ENCODE peak calls at places on chromosomes 12 and 14, in seven cellular contexts. S is astrocyte of the cerebellum, M is ACHN, E is epithelial cell of esophagus, B is ureter, K is T-cell, F is NCI-H2081. V is an unnamed sample.

GRCh38 chr12:110465024-110465423 is 3.0 kb downstream of the GPN3 start:
- DNase-seq in S (no peak), M (no peak), E (no peak), B (no peak), K (no peak), F (no peak), V (no peak)

GRCh38 chr14:92492261-92492660 is 21.3 kb upstream of the RIN3 start:
- DNase-seq in S (no peak), M (no peak), E (no peak), B (peak), K (no peak), F (no peak), V (no peak)

GRCh38 chr12:122995503-122996187 is 15.2 kb downstream of the ARL6IP4 start:
- DNase-seq in S (no peak), M (no peak), E (no peak), B (no peak), K (no peak), F (no peak), V (no peak)

GRCh38 chr14:69573841-69574265 is 818 bp downstream of the CCDC177 start:
- DNase-seq in S (no peak), M (no peak), E (no peak), B (no peak), K (no peak), F (peak), V (no peak)

GRCh38 chr14:70069186-70069585 is 119.6 kb downstream of the SLC8A3 start:
- DNase-seq in S (no peak), M (no peak), E (peak), B (no peak), K (no peak), F (no peak), V (no peak)

GRCh38 chr12:57895337-57896138 is 45.8 kb upstream of the ATP23 start:
- DNase-seq in S (no peak), M (no peak), E (no peak), B (no peak), K (no peak), F (no peak), V (no peak)

GRCh38 chr12:42798811-42799438 is 209.4 kb upstream of the PRICKLE1 start:
- DNase-seq in S (peak), M (peak), E (no peak), B (no peak), K (no peak), F (no peak), V (peak)

GRCh38 chr12:52277486-52278245 is 3.2 kb downstream of the KRT86 start:
- DNase-seq in S (no peak), M (no peak), E (no peak), B (peak), K (no peak), F (no peak), V (peak)

GRCh38 chr12:46459881-46460545 is 87.4 kb upstream of the SLC38A2 start:
- DNase-seq in S (no peak), M (no peak), E (no peak), B (no peak), K (no peak), F (no peak), V (no peak)

GRCh38 chr14:95504135-95505029 is 12.1 kb downstream of the SYNE3 start:
- DNase-seq in S (no peak), M (no peak), E (no peak), B (no peak), K (no peak), F (no peak), V (peak)

V was measured in fibroblast of pulmonary artery.